ENCODE peak calls at places on chromosomes 5 and 9, in nine cellular contexts. H is endothelial cell of umbilical vein, G is spleen, B is transverse colon, Y is suprapubic skin, O is HCT116, Z is SK-N-SH, C is H1, X is GM12878. V is an unnamed sample.

GRCh38 chr5:90911169-90911568 is 352.6 kb downstream of the ADGRV1 start:
- DNase-seq in H (no peak), G (no peak), C (no peak), Y (no peak), X (no peak), O (no peak), B (no peak), Z (no peak), V (no peak)

GRCh38 chr9:134390537-134390936 is 64.3 kb downstream of the RXRA start:
- DNase-seq in B (no peak), H (no peak), X (no peak), O (no peak), C (no peak), G (peak), Z (no peak), Y (no peak), V (no peak)

GRCh38 chr5:62011072-62011664 is 294.8 kb upstream of the KIF2A start:
- DNase-seq in O (no peak), H (no peak), B (no peak), G (no peak), Y (no peak), Z (no peak), X (no peak), C (no peak), V (no peak)

GRCh38 chr5:176547811-176548210 is 1.3 kb upstream of the CDHR2 start:
- DNase-seq in G (no peak), Y (no peak), B (peak), O (no peak), C (no peak), X (no peak), H (no peak), Z (no peak), V (no peak)

GRCh38 chr9:124776613-124776951 is 351 bp upstream of the OLFML2A start:
- DNase-seq in B (no peak), X (no peak), Y (no peak), O (no peak), H (no peak), G (no peak), C (peak), Z (no peak), V (no peak)

GRCh38 chr9:93155716-93156474 is 21.8 kb upstream of the NINJ1 start:
- DNase-seq in C (no peak), Z (no peak), G (no peak), O (no peak), X (no peak), H (no peak), Y (no peak), B (no peak), V (no peak)

GRCh38 chr5:57097526-57097925 is 76.3 kb upstream of the GPBP1 start:
- DNase-seq in Y (no peak), C (no peak), Z (no peak), B (no peak), G (no peak), X (no peak), O (no peak), H (no peak), V (no peak)

GRCh38 chr5:74945561-74946165 is 79.5 kb upstream of the FAM169A start:
- DNase-seq in Z (no peak), Y (no peak), H (no peak), G (no peak), X (peak), O (no peak), B (no peak), C (no peak), V (no peak)

GRCh38 chr5:59661939-59662615 is 231.4 kb downstream of the PDE4D start:
- DNase-seq in C (no peak), Z (peak), H (peak), O (no peak), B (no peak), Y (no peak), G (no peak), X (no peak), V (no peak)

GRCh38 chr9:86660146-86660545 is 287.2 kb downstream of the GAS1 start:
- DNase-seq in G (no peak), Z (no peak), X (no peak), B (no peak), O (no peak), H (no peak), C (no peak), Y (no peak), V (no peak)

GRCh38 chr5:32232441-32233219 is 58.5 kb upstream of the GOLPH3 start:
- DNase-seq in Y (peak), B (peak), X (peak), O (peak), G (peak), H (peak), Z (peak), C (peak), V (no peak)

GRCh38 chr9:86795861-86796497 is 151.3 kb downstream of the GAS1 start:
- DNase-seq in Y (no peak), H (no peak), B (no peak), O (no peak), G (no peak), C (no peak), X (no peak), Z (no peak), V (no peak)

GRCh38 chr5:37198066-37198465 is 51.1 kb downstream of the CPLANE1 start:
- DNase-seq in Y (no peak), G (no peak), X (no peak), H (peak), C (no peak), Z (no peak), B (no peak), O (no peak), V (no peak)

GRCh38 chr9:127361561-127361960 is 35.4 kb upstream of the SLC2A8 start:
- DNase-seq in O (no peak), Y (peak), C (no peak), B (peak), Z (no peak), X (peak), G (no peak), H (no peak), V (no peak)

GRCh38 chr9:135463140-135463539 is 16.4 kb upstream of the PPP1R26 start:
- DNase-seq in H (no peak), G (no peak), Z (no peak), B (no peak), C (no peak), Y (no peak), X (no peak), O (peak), V (no peak)

GRCh38 chr5:56270058-56270457 is 36.9 kb upstream of the ANKRD55 start:
- DNase-seq in O (no peak), Y (no peak), B (no peak), C (no peak), H (peak), Z (peak), G (no peak), X (peak), V (no peak)

GRCh38 chr9:32426278-32426939 is 42.0 kb downstream of the ACO1 start:
- DNase-seq in B (peak), Y (no peak), O (no peak), C (no peak), X (no peak), G (no peak), Z (no peak), H (no peak), V (no peak)

GRCh38 chr5:1109542-1110259 is 2.2 kb downstream of the SLC12A7 start:
- DNase-seq in G (no peak), O (no peak), Z (no peak), H (no peak), Y (no peak), X (no peak), B (no peak), C (no peak), V (no peak)

GRCh38 chr5:122471031-122471751 is 159.2 kb downstream of the SNCAIP start:
- DNase-seq in Y (no peak), X (no peak), O (no peak), C (no peak), G (no peak), B (no peak), H (no peak), Z (no peak), V (no peak)

GRCh38 chr9:81490605-81491331 is 198.6 kb downstream of the TLE1 start:
- DNase-seq in G (no peak), X (no peak), H (peak), Y (no peak), Z (no peak), B (no peak), C (no peak), O (peak), V (no peak)

GRCh38 chr5:154754460-154755360 is 467 bp upstream of the LARP1 start:
- DNase-seq in O (peak), G (peak), C (peak), X (peak), B (peak), H (peak), Y (peak), Z (peak), V (peak)
- TF ChIP-seq POLR2AphosphoS5 in O (peak), G (peak), C (peak), X (peak), B (peak), H (peak), Y (peak), Z (peak), V (peak)

GRCh38 chr9:77016111-77016525 is 3.3 kb upstream of the FOXB2 start:
- DNase-seq in Y (no peak), O (no peak), H (no peak), X (no peak), Z (peak), C (peak), B (no peak), G (no peak), V (no peak)
- H3K4me3 ChIP-seq in Y (no peak), O (no peak), H (no peak), X (no peak), Z (no peak), C (peak), B (no peak), G (no peak), V (peak)

GRCh38 chr9:114416290-114416689 is 28.5 kb upstream of the AKNA start:
- DNase-seq in H (no peak), B (no peak), G (no peak), C (no peak), X (no peak), Z (no peak), O (no peak), Y (no peak), V (no peak)
- TF ChIP-seq POLR2AphosphoS5 in H (no peak), B (no peak), G (no peak), C (no peak), X (no peak), Z (no peak), O (no peak), Y (no peak), V (no peak)

DNA sequence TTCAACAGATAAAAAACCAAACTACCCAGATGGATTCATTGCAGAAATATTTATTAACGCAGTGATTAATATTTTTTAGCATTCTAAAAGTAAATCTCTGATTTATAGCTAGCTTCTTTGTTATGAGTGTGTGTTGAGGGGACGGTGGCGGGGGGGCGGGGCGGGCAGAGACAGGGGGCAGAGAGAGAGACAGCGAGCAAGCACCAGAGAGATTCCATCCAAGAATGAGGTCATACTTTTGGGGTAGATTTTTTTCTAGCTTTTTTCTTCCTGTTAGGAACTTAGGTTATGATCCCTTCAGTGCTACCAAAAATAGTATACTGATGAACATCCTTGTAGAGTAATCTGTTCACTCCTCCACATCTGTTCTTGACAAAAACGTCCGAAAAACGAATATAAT is 500 bp upstream of the ZNF883 start:
- DNase-seq in H (no peak), Y (no peak), G (no peak), O (no peak), B (no peak), Z (peak), C (no peak), X (no peak), V (no peak)
- H3K4me3 ChIP-seq in H (no peak), Y (peak), G (no peak), O (no peak), B (no peak), Z (peak), C (peak), X (no peak), V (peak)

GRCh38 chr9:89225587-89225986 is 47.0 kb upstream of the SHC3 start:
- DNase-seq in O (no peak), G (no peak), X (no peak), C (no peak), Z (no peak), B (no peak), H (no peak), Y (no peak), V (no peak)

GRCh38 chr9:89223398-89223977 is 44.9 kb upstream of the SHC3 start:
- DNase-seq in G (no peak), C (no peak), O (no peak), X (no peak), H (no peak), Z (no peak), Y (no peak), B (no peak), V (no peak)

DNA sequence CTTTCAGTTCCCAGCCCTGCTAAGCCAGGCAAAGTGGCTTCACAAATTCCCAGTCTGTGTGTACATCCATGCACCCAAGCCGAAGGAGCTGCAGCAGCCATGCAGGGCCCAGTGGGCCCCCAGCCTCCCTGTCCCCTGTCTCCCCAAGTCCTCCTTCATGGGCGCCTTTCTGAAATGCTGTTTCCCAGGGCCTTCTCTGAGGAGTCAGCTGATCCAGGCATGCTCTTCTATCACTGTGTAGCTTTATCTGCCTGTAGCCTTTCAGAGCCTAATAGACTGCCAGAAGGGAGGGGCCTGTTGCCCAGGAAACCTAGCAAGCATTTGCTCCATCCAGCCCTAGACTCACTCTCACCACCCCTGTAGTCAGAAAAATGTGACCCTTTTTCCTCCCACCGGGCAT is 47.5 kb upstream of the SHC3 start:
- DNase-seq in C (peak), Z (peak), H (no peak), B (no peak), O (no peak), Y (no peak), X (no peak), G (no peak), V (no peak)
- TF ChIP-seq POLR2AphosphoS5 in C (no peak), Z (no peak), H (no peak), B (no peak), O (no peak), Y (no peak), X (no peak), G (no peak), V (no peak)